ENCODE peak calls at places on chromosome 21, in four cellular contexts. W is GM12878, Q is A549, O is SK-N-SH. S is an unnamed sample.

GRCh38 chr21:42038826-42039425 is 28.8 kb upstream of the ZBTB21 start:
- DNase-seq in Q (no peak), W (no peak), O (no peak), S (no peak)

GRCh38 chr21:44537930-44538911 is 1.8 kb downstream of the KRTAP10-1 start:
- DNase-seq in W (no peak), O (no peak), Q (no peak), S (no peak)

GRCh38 chr21:39518055-39518844 is 66.5 kb downstream of the SH3BGR start:
- DNase-seq in W (peak), O (peak), Q (peak), S (peak)

GRCh38 chr21:45830720-45831366 is 150.7 kb upstream of the COL6A1 start:
- DNase-seq in Q (no peak), O (no peak), W (no peak), S (no peak)

GRCh38 chr21:46350571-46350970 is 26.6 kb downstream of the PCNT start:
- DNase-seq in Q (no peak), W (no peak), O (no peak), S (no peak)

GRCh38 chr21:33584455-33584854 is 4.0 kb downstream of the DONSON start:
- DNase-seq in Q (no peak), O (no peak), W (no peak), S (no peak)

GRCh38 chr21:14064296-14064645 is 146.5 kb downstream of the LIPI start:
- DNase-seq in O (no peak), W (no peak), Q (no peak), S (no peak)

GRCh38 chr21:44552136-44552535 is 831 bp upstream of the KRTAP10-2 start:
- DNase-seq in O (no peak), W (no peak), Q (no peak), S (no peak)

GRCh38 chr21:38729745-38730401 is 75.9 kb upstream of the ETS2 start:
- DNase-seq in O (no peak), Q (no peak), W (no peak), S (no peak)

GRCh38 chr21:45551316-45551715 is 9.1 kb upstream of the SLC19A1 start:
- DNase-seq in Q (peak), W (peak), O (no peak), S (no peak)

GRCh38 chr21:38478782-38479181 is 19.5 kb downstream of the ERG start:
- DNase-seq in W (no peak), Q (no peak), O (no peak), S (no peak)

GRCh38 chr21:24046816-24047443 is 1560.4 kb downstream of the MRPL39 start:
- DNase-seq in W (no peak), Q (no peak), O (no peak), S (no peak)

GRCh38 chr21:42156690-42157605 is 62.0 kb upstream of the ABCG1 start:
- DNase-seq in W (no peak), O (peak), Q (no peak), S (no peak)

GRCh38 chr21:42174173-42174572 is 44.8 kb upstream of the ABCG1 start:
- DNase-seq in W (peak), Q (no peak), O (no peak), S (no peak)

GRCh38 chr21:32370971-32371766 is 21.6 kb downstream of the URB1 start:
- DNase-seq in Q (no peak), W (no peak), O (no peak), S (no peak)

GRCh38 chr21:46489800-46490199 is 31.1 kb downstream of the DIP2A start:
- DNase-seq in W (no peak), Q (no peak), O (no peak), S (no peak)

GRCh38 chr21:42013901-42014300 is 3.7 kb upstream of the ZBTB21 start:
- DNase-seq in Q (no peak), W (no peak), O (no peak), S (no peak)

GRCh38 chr21:43779660-43780059 is 3.6 kb upstream of the CSTB start:
- DNase-seq in W (no peak), Q (no peak), O (no peak), S (no peak)

GRCh38 chr21:44331650-44332306 is 7.4 kb downstream of the CFAP410 start:
- DNase-seq in W (no peak), Q (no peak), O (no peak), S (no peak)

GRCh38 chr21:28333455-28334108 is 659.1 kb downstream of the LTN1 start:
- DNase-seq in Q (no peak), W (no peak), O (no peak), S (peak)

GRCh38 chr21:28148400-28149064 is 844.1 kb downstream of the LTN1 start:
- DNase-seq in O (no peak), W (no peak), Q (no peak), S (no peak)

GRCh38 chr21:40331804-40332203 is 464.6 kb downstream of the PCP4 start:
- DNase-seq in W (no peak), Q (no peak), O (no peak), S (no peak)

GRCh38 chr21:45412909-45413581 is 8.1 kb downstream of the COL18A1 start:
- DNase-seq in W (no peak), Q (no peak), O (no peak), S (no peak)

GRCh38 chr21:30152792-30153191 is 13.8 kb downstream of the CLDN17 start:
- DNase-seq in W (no peak), O (no peak), Q (no peak), S (no peak)

GRCh38 chr21:14687277-14687642 is 141.1 kb upstream of the SAMSN1 start:
- DNase-seq in O (no peak), W (peak), Q (no peak), S (no peak)

GRCh38 chr21:16195896-16196443 is 466.2 kb downstream of the USP25 start:
- DNase-seq in Q (no peak), W (no peak), O (no peak), S (no peak)

GRCh38 chr21:16196521-16197208 is 466.9 kb downstream of the USP25 start:
- DNase-seq in W (no peak), Q (no peak), O (no peak), S (no peak)

GRCh38 chr21:16194851-16195251 is 465.1 kb downstream of the USP25 start:
- DNase-seq in Q (no peak), W (no peak), O (no peak), S (peak)

GRCh38 chr21:16193758-16194606 is 464.2 kb downstream of the USP25 start:
- DNase-seq in O (no peak), Q (peak), W (no peak), S (no peak)

DNA sequence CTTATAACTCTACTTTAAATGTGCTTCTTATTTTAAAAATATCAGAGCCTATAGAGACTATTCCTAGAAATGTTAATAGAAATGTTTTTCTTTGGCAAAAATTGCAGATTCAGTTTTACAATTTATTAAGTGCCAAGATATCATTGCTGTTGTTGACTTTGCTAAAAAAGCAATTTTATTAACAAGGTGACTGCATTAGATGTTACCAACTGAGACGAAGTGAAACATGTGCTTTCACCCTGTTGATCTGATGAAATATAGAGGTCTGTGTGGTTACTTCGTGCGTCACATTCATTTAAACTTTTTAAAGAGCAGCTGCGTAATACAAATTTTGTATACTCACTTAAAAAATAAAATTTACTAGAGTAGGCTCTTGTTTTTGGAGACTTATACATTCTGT is 465.7 kb downstream of the USP25 start:
- DNase-seq in Q (no peak), O (no peak), W (no peak), S (no peak)
- TF ChIP-seq PBX3 in Q (no peak), O (no peak), W (no peak), S (no peak)

GRCh38 chr21:17406202-17406601 is 106.6 kb upstream of the CXADR start:
- DNase-seq in Q (no peak), W (no peak), O (no peak), S (no peak)

GRCh38 chr21:17397703-17398102 is 115.1 kb upstream of the CXADR start:
- DNase-seq in W (no peak), Q (no peak), O (no peak), S (no peak)

GRCh38 chr21:17402885-17403477 is 109.9 kb upstream of the CXADR start:
- DNase-seq in W (no peak), Q (no peak), O (peak), S (no peak)
- TF ChIP-seq PBX3 in W (no peak), Q (no peak), O (no peak), S (no peak)

GRCh38 chr21:37445228-37445627 is 78.7 kb downstream of the DYRK1A start:
- DNase-seq in Q (no peak), W (no peak), O (no peak), S (no peak)
- TF ChIP-seq PBX3 in Q (no peak), W (no peak), O (no peak), S (no peak)

GRCh38 chr21:35593000-35593502 is 467.3 kb downstream of the SETD4 start:
- DNase-seq in W (no peak), Q (no peak), O (no peak), S (no peak)
- TF ChIP-seq PBX3 in W (no peak), Q (no peak), O (peak), S (no peak)

S was measured in HepG2.